ENCODE peak calls at places on chromosomes 4 and X, in nine cellular contexts. M is A549; V is CD8-positive, alpha-beta memory T cell; Y is effector memory CD4-positive, alpha-beta T cell; C is mammary epithelial cell; B is heart left ventricle; A is SJCRH30; S is GM23248; N is psoas muscle. O is an unnamed sample. For H3K9me3 and H3K4me1, the result is how much of the 10 kb centered on the place peaks cover.

GRCh38 chr4:88672987-88673386 is 24.6 kb downstream of the NAP1L5 start:
- DNase-seq in S (peak), Y (no peak), B (no peak), N (no peak), M (peak), C (peak), A (peak), V (no peak), O (no peak)

GRCh38 chrX:107014927-107015326 is 14.9 kb upstream of the MORC4 start:
- DNase-seq in V (no peak), S (peak), B (no peak), C (no peak), Y (no peak), M (no peak), N (no peak), A (no peak), O (no peak)

GRCh38 chrX:39990388-39990787 is 107.4 kb downstream of the BCOR start:
- DNase-seq in M (no peak), C (no peak), A (no peak), B (no peak), N (no peak), Y (no peak), S (no peak), V (no peak), O (no peak)

GRCh38 chrX:15202458-15203177 is 67.3 kb downstream of the ASB9 start:
- DNase-seq in M (no peak), B (no peak), N (no peak), S (peak), C (peak), A (peak), Y (no peak), V (no peak), O (no peak)

GRCh38 chr4:83387922-83388676 is 53.5 kb upstream of the HPSE start:
- DNase-seq in V (no peak), A (peak), B (no peak), M (peak), C (no peak), N (no peak), Y (no peak), S (peak), O (no peak)

GRCh38 chr4:52172166-52172565 is 121.1 kb downstream of the SPATA18 start:
- DNase-seq in C (peak), V (no peak), M (no peak), A (peak), B (no peak), N (no peak), S (peak), Y (no peak), O (no peak)

GRCh38 chr4:83320548-83320947 is 14.1 kb downstream of the HPSE start:
- DNase-seq in C (peak), N (peak), Y (no peak), B (peak), A (no peak), V (no peak), M (no peak), S (peak), O (peak)

GRCh38 chrX:111052478-111052877 is 43.5 kb upstream of the PAK3 start:
- DNase-seq in V (no peak), N (no peak), Y (no peak), A (no peak), C (no peak), B (no peak), S (no peak), M (no peak), O (no peak)

GRCh38 chr4:60729194-60729593 is 470.9 kb upstream of the ADGRL3 start:
- DNase-seq in B (no peak), N (no peak), S (no peak), Y (no peak), C (peak), V (no peak), A (no peak), M (no peak), O (no peak)

GRCh38 chr4:109127866-109128265 is 174.6 kb downstream of the COL25A1 start:
- DNase-seq in M (no peak), S (no peak), N (no peak), V (no peak), C (no peak), B (no peak), Y (no peak), A (no peak), O (no peak)

GRCh38 chr4:183158062-183158461 is 59.0 kb downstream of the WWC2 start:
- DNase-seq in A (no peak), C (no peak), N (no peak), V (no peak), M (no peak), Y (no peak), B (no peak), S (peak), O (no peak)

GRCh38 chrX:154515803-154516654 is at the start of gene FAM3A:
- DNase-seq in B (peak), N (peak), S (peak), V (peak), Y (peak), C (peak), M (peak), A (peak), O (peak)

GRCh38 chr4:55854132-55854531 is 684 bp downstream of the EXOC1 start:
- DNase-seq in B (no peak), N (no peak), V (no peak), Y (no peak), C (no peak), M (no peak), S (peak), A (peak), O (no peak)

GRCh38 chr4:120918788-120919187 is 3.7 kb downstream of the PRDM5 start:
- DNase-seq in B (peak), Y (no peak), N (no peak), C (no peak), S (peak), A (no peak), M (no peak), V (no peak), O (no peak)

GRCh38 chr4:163930086-163930485 is 435.6 kb downstream of the TMA16 start:
- DNase-seq in Y (no peak), M (no peak), B (no peak), S (no peak), N (no peak), A (no peak), V (no peak), C (no peak), O (no peak)

GRCh38 chrX:148298737-148299136 is 201.7 kb upstream of the AFF2 start:
- DNase-seq in A (no peak), Y (no peak), M (no peak), S (peak), C (peak), B (no peak), V (no peak), N (no peak), O (no peak)

GRCh38 chr4:51942108-51942832 is 77.9 kb downstream of the LRRC66 start:
- DNase-seq in V (no peak), B (no peak), A (no peak), M (no peak), Y (no peak), N (no peak), S (peak), C (no peak), O (no peak)

GRCh38 chrX:13748486-13748885 is 13.9 kb downstream of the OFD1 start:
- DNase-seq in S (peak), N (no peak), A (no peak), B (no peak), M (no peak), V (no peak), C (no peak), Y (no peak), O (no peak)

GRCh38 chrX:1316527-1316926 is 20.1 kb upstream of the IL3RA start:
- DNase-seq in B (peak), A (no peak), S (no peak), N (peak), V (no peak), Y (no peak), M (no peak), C (no peak), O (peak)

GRCh38 chr4:78710536-78710935 is 65.6 kb upstream of the BMP2K start:
- DNase-seq in C (peak), S (peak), B (no peak), N (no peak), M (no peak), A (no peak), Y (no peak), V (no peak), O (no peak)

GRCh38 chrX:10756365-10756915 is 136.1 kb upstream of the MID1 start:
- DNase-seq in Y (no peak), B (peak), C (peak), M (peak), N (no peak), V (no peak), A (peak), S (peak), O (no peak)

GRCh38 chrX:153827903-153828302 is 2.4 kb downstream of the PDZD4 start:
- DNase-seq in B (no peak), M (no peak), S (no peak), C (no peak), A (no peak), Y (no peak), V (no peak), N (no peak), O (no peak)

GRCh38 chr4:139144161-139144859 is 32.7 kb downstream of the ELF2 start:
- DNase-seq in A (peak), N (peak), C (peak), Y (no peak), B (peak), V (no peak), M (no peak), S (peak), O (peak)

GRCh38 chrX:16212436-16212835 is 45.2 kb downstream of the MAGEB17 start:
- DNase-seq in S (peak), C (no peak), B (no peak), N (no peak), A (peak), V (no peak), Y (no peak), M (peak), O (no peak)

GRCh38 chr4:8319731-8320385 is 50.3 kb downstream of the HTRA3 start:
- DNase-seq in S (no peak), M (no peak), V (no peak), N (peak), Y (no peak), C (peak), A (no peak), B (peak), O (peak)

GRCh38 chr4:112213850-112214249 is 17.7 kb upstream of the AP1AR start:
- DNase-seq in N (no peak), V (no peak), B (no peak), A (no peak), Y (no peak), C (peak), M (no peak), S (peak), O (no peak)

GRCh38 chr4:7956306-7957112 is 16.8 kb upstream of the AFAP1 start:
- DNase-seq in A (peak), N (peak), B (peak), V (no peak), M (peak), Y (no peak), S (peak), C (peak), O (no peak)

GRCh38 chr4:166174717-166175510 is 301.9 kb downstream of the TLL1 start:
- DNase-seq in B (no peak), C (peak), V (no peak), N (no peak), M (peak), S (no peak), Y (no peak), A (no peak), O (no peak)

GRCh38 chrX:152405561-152405960 is 45.6 kb downstream of the GABRA3 start:
- DNase-seq in N (no peak), M (no peak), Y (no peak), A (no peak), B (no peak), C (peak), S (no peak), V (no peak), O (no peak)

DNA sequence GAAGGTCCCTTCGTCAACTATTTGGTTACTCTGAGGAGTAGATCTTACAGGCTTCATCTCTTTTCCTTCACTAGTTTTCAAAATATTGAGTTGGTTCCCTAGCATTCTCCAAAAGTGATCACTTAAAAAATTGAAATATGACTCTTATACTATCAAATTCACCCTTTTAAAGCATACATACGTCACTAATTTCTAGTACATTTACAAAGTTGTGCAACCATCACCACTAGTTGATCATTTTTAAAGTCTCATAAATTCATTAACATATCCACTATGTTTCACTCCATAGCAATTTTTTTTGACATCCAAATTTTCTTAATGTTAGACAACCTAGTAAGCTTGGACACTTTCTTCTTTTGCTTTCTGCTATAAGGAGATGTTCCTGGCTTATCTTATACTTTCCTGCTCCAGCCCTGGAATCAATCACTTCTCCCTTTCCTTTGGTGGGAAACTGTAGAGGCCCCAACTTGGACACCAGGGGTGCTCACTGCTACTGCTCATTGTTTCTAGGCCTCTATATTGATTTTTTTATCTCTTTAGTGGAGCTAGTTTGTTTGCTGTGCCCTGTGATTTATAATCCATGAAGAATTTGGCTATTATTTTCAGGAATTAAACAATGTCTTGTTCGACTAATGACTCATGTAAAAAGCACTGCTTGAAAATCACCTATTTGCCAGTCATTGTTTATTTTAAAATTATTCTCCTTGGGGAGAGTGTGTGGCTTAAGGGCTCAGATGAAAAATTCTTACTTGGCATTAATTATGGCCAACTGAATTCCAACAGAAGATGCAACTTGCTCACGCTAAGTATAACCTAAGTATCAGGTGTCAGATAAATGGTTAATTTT is 4.0 kb upstream of the ZFX start:
- DNase-seq in M (peak), N (no peak), V (no peak), A (no peak), S (peak), Y (no peak), C (peak), B (no peak), O (no peak)
- H3K4me3 ChIP-seq in M (peak), N (no peak), V (no peak), A (peak), S (peak), Y (no peak), C (no peak), B (no peak), O (no peak)

DNA sequence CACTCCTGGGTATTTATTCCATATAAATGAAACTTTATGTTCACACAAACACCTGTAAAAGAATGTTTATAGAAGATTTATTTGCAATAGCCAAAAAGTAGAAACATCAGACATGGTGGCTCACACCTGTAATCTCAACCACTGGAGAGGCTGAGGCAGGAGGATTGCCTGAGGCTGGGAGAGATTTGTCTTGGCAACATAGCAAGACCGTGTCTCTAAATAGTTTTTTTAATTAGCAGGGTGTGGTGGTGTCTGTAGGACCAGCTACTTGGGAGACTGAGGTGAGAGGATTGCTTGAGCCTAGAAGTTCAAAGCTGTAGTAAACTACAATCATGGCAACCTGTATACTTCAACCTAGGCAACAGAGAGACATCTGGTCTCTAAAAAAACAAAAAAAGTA is 27.7 kb upstream of the NFKB1 start:
- DNase-seq in C (no peak), N (no peak), B (no peak), M (no peak), S (no peak), Y (no peak), V (no peak), A (no peak), O (no peak)
- H3K9me3 ChIP-seq in C (under half), N (under half), B (under half), M (under half), S (under half), Y (under half), V (under half), A (under half), O (under half)

DNA sequence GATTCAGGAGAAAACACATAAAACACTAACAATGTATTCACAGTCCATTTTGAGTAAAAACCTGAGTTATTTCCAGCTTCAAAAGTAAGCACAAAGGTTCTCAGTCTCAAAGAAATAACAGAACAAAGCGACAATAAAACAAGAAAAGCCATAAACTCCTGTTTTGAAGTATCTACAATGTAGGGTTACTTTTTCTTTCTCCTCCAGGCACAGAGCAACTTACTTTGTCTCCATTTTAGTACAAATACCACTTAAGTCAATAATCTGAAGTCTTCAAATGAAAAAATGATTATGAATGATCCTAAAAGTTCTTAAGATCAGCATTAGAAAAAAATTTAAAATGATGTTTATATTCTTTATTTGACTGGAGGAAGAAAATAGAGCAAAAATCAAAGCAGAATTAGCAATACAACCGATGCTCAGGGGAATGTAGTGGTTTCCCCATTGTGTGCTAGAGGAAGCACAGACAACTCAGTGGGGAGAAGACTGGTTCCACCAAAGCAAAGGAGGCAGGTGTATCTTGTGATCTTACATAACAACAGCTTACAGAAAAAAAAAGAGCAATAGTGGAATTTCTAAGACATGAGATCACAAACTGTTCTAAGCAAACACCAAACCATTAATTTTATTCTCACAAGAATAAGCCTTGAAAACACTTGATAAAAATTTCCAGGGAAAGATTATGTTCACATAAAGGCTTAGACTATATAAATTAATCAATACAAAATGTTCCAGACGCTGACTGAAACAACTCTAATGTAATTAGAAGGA is 35.1 kb downstream of the EPHA5 start:
- DNase-seq in V (no peak), Y (no peak), M (no peak), B (no peak), A (no peak), N (no peak), C (no peak), S (no peak), O (no peak)
- H3K4me1 ChIP-seq in V (under half), Y (under half), M (under half), B (under half), A (under half), N (under half), C (under half), S (under half), O (under half)

DNA sequence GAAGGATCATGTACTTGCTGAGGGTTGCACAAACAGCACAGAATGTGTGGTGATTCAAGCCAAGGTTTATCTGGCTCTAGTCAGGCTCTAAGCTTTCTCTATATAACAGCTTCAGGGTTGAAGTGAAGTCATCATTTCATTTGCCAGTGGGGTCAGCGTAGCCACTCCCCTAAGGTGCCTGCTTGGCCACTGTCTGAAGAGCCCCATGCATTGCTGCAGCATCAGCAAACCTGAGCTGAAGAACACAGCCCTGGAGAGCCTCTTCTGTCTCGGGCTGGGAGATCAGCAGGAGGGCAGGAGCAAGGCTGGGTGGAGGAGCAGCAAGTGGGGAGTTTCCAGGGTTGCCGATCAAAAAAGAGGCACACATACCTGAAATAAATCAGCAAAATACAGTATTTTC is 193.1 kb upstream of the LCORL start:
- DNase-seq in Y (no peak), V (no peak), S (no peak), M (no peak), A (no peak), N (no peak), C (no peak), B (no peak), O (no peak)
- H3K4me3 ChIP-seq in Y (no peak), V (no peak), S (no peak), M (no peak), A (no peak), N (no peak), C (no peak), B (no peak), O (no peak)

GRCh38 chr4:175147233-175147632 is 229.1 kb downstream of the ADAM29 start:
- DNase-seq in C (no peak), A (no peak), Y (no peak), S (no peak), V (no peak), M (no peak), B (no peak), N (no peak), O (no peak)
- H3K9me3 ChIP-seq in C (under half), A (under half), Y (under half), S (under half), V (under half), M (under half), B (under half), N (under half), O (under half)

GRCh38 chr4:2870098-2870497 is 26.5 kb downstream of the ADD1 start:
- DNase-seq in V (no peak), B (no peak), S (no peak), N (no peak), A (no peak), M (no peak), Y (no peak), C (no peak), O (no peak)

GRCh38 chr4:2866891-2867290 is 23.2 kb downstream of the ADD1 start:
- DNase-seq in N (no peak), M (no peak), V (no peak), Y (no peak), S (peak), A (no peak), B (no peak), C (no peak), O (no peak)

GRCh38 chr4:2867758-2868491 is 24.3 kb downstream of the ADD1 start:
- DNase-seq in Y (no peak), B (no peak), M (no peak), A (peak), N (no peak), C (no peak), V (no peak), S (peak), O (peak)

GRCh38 chr4:2869659-2870058 is 26.0 kb downstream of the ADD1 start:
- DNase-seq in B (no peak), S (no peak), V (no peak), N (no peak), C (no peak), A (no peak), Y (no peak), M (no peak), O (no peak)

DNA sequence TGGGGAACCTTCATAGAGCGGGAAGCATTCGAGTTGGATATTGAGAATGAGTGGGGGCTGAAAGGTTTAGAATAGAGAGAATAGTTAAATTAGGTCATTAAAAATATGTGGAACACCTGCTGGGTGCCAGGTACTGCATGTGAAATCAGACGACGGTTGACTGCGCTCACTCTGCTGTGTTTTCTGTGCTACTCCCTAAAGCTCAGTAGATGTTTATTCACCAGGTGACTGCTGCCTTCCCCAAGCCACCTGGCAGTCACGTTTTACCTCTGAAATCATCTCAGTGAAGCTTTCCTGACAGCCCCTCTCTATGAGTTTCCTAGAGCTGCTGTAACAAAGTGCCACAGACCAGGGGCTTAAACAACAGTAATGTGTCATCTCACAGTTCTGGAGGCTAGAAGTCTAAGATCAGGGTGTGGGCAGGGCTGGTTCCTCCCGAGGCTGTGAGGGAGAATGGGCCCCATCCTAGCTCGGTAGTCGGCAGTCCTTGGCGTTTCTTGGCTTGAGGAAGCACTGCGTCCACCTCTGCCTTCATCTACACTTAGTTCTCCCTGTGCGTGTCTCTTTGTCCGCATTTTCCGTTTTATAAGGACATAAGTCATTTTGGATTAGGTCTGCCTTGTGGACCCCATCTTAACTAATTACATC is 25.3 kb downstream of the ADD1 start:
- DNase-seq in S (peak), A (no peak), Y (no peak), N (no peak), M (no peak), V (no peak), C (no peak), B (no peak), O (no peak)
- H3K4me1 ChIP-seq in S (under half), A (under half), Y (under half), N (half or more), M (under half), V (under half), C (under half), B (half or more), O (under half)

O was measured in tibial artery.